ENCODE peak calls at places on chromosome 19, in five cellular contexts. One of them, this sample, is unnamed.
A peak's percentile ranks its signal among the peaks of the same experiment; 100 is the strongest.

GRCh38 chr19:33799507-33799906 is 2.8 kb downstream of the KCTD15 start:
- DNase-seq in trophoblast cell: no peak
- DNase-seq in mesenchymal stem cell: no peak
- DNase-seq in H1: no peak
- DNase-seq in neuronal stem cell: no peak
- DNase-seq in this sample: peak; percentile 58

GRCh38 chr19:33767898-33768413 is 28.7 kb upstream of the KCTD15 start:
- DNase-seq in trophoblast cell: peak; percentile 44
- DNase-seq in mesenchymal stem cell: peak; percentile 12
- DNase-seq in H1: peak; percentile 95
- DNase-seq in neuronal stem cell: peak; percentile 81
- DNase-seq in this sample: peak; percentile 82

GRCh38 chr19:43499042-43499441 is 5.5 kb downstream of the PHLDB3 start:
- DNase-seq in trophoblast cell: no peak
- DNase-seq in mesenchymal stem cell: no peak
- DNase-seq in H1: no peak
- DNase-seq in neuronal stem cell: no peak
- DNase-seq in this sample: no peak

GRCh38 chr19:57671124-57671895 is 2.6 kb downstream of the ZSCAN4 start:
- DNase-seq in trophoblast cell: peak; percentile 97
- DNase-seq in mesenchymal stem cell: no peak
- DNase-seq in H1: no peak
- DNase-seq in neuronal stem cell: no peak
- DNase-seq in this sample: no peak

GRCh38 chr19:1465191-1466016 is 13.6 kb downstream of the C19orf25 start:
- DNase-seq in trophoblast cell: peak; percentile 58
- DNase-seq in mesenchymal stem cell: peak; percentile 63
- DNase-seq in H1: peak; percentile 85
- DNase-seq in neuronal stem cell: no peak
- DNase-seq in this sample: peak; percentile 81

GRCh38 chr19:2550431-2551171 is 74.7 kb downstream of the GADD45B start:
- DNase-seq in trophoblast cell: no peak
- DNase-seq in mesenchymal stem cell: no peak
- DNase-seq in H1: no peak
- DNase-seq in neuronal stem cell: no peak
- DNase-seq in this sample: peak; percentile 47

GRCh38 chr19:50008532-50008931 is 16.6 kb downstream of the VRK3 start:
- DNase-seq in trophoblast cell: peak; percentile 4
- DNase-seq in mesenchymal stem cell: no peak
- DNase-seq in H1: peak; percentile 82
- DNase-seq in neuronal stem cell: no peak
- DNase-seq in this sample: peak; percentile 75

GRCh38 chr19:1364070-1364719 is 19.5 kb upstream of the NDUFS7 start:
- DNase-seq in trophoblast cell: no peak
- DNase-seq in mesenchymal stem cell: peak; percentile 22
- DNase-seq in H1: no peak
- DNase-seq in neuronal stem cell: no peak
- DNase-seq in this sample: no peak

GRCh38 chr19:13118424-13119193 is 545 bp downstream of the NACC1 start:
- DNase-seq in trophoblast cell: peak; percentile 39
- DNase-seq in mesenchymal stem cell: peak; percentile 37
- DNase-seq in H1: peak; percentile 92
- DNase-seq in neuronal stem cell: peak; percentile 71
- DNase-seq in this sample: peak; percentile 96

GRCh38 chr19:46732966-46733692 is 12.7 kb upstream of the FKRP start:
- DNase-seq in trophoblast cell: no peak
- DNase-seq in mesenchymal stem cell: peak; percentile 76
- DNase-seq in H1: no peak
- DNase-seq in neuronal stem cell: no peak
- DNase-seq in this sample: no peak

GRCh38 chr19:11098327-11098726 is 9.1 kb downstream of the LDLR start:
- DNase-seq in trophoblast cell: no peak
- DNase-seq in mesenchymal stem cell: no peak
- DNase-seq in H1: no peak
- DNase-seq in neuronal stem cell: no peak
- DNase-seq in this sample: no peak

GRCh38 chr19:14006766-14007562 is 844 bp upstream of the RFX1 start:
- DNase-seq in trophoblast cell: peak; percentile 83
- DNase-seq in mesenchymal stem cell: no peak
- DNase-seq in H1: peak; percentile 98
- DNase-seq in neuronal stem cell: no peak
- DNase-seq in this sample: peak; percentile 54

GRCh38 chr19:5191091-5191490 is 149.5 kb downstream of the PTPRS start:
- DNase-seq in trophoblast cell: peak; percentile 56
- DNase-seq in mesenchymal stem cell: peak; percentile 25
- DNase-seq in H1: no peak
- DNase-seq in neuronal stem cell: no peak
- DNase-seq in this sample: no peak

GRCh38 chr19:43534811-43535761 is 2.1 kb downstream of the ZNF575 start:
- DNase-seq in trophoblast cell: peak; percentile 70
- DNase-seq in mesenchymal stem cell: peak; percentile 74
- DNase-seq in H1: peak; percentile 89
- DNase-seq in neuronal stem cell: peak; percentile 54
- DNase-seq in this sample: peak; percentile 92

GRCh38 chr19:10408511-10409291 is 5.4 kb upstream of the CDC37 start:
- DNase-seq in trophoblast cell: no peak
- DNase-seq in mesenchymal stem cell: no peak
- DNase-seq in H1: no peak
- DNase-seq in neuronal stem cell: no peak
- DNase-seq in this sample: no peak

GRCh38 chr19:46520616-46521015 is 24.9 kb upstream of the PNMA8B start:
- DNase-seq in trophoblast cell: no peak
- DNase-seq in mesenchymal stem cell: no peak
- DNase-seq in H1: no peak
- DNase-seq in neuronal stem cell: no peak
- DNase-seq in this sample: peak; percentile 51

GRCh38 chr19:39435499-39436349 is at the start of gene RPS16:
- DNase-seq in trophoblast cell: peak; percentile 99
- DNase-seq in mesenchymal stem cell: peak; percentile 97
- DNase-seq in H1: peak; percentile 97
- DNase-seq in neuronal stem cell: peak; percentile 94
- DNase-seq in this sample: peak; percentile 98

GRCh38 chr19:29672933-29673336 is 7.7 kb downstream of the PLEKHF1 start:
- DNase-seq in trophoblast cell: no peak
- DNase-seq in mesenchymal stem cell: no peak
- DNase-seq in H1: no peak
- DNase-seq in neuronal stem cell: no peak
- DNase-seq in this sample: no peak

GRCh38 chr19:1992759-1993260 is 22.7 kb downstream of the BTBD2 start:
- DNase-seq in trophoblast cell: peak; percentile 62
- DNase-seq in mesenchymal stem cell: no peak
- DNase-seq in H1: peak; percentile 81
- DNase-seq in neuronal stem cell: no peak
- DNase-seq in this sample: peak; percentile 79

GRCh38 chr19:14477417-14478112 is 2.4 kb upstream of the PTGER1 start:
- DNase-seq in trophoblast cell: no peak
- DNase-seq in mesenchymal stem cell: no peak
- DNase-seq in H1: no peak
- DNase-seq in neuronal stem cell: no peak
- DNase-seq in this sample: no peak

GRCh38 chr19:345320-345879 is 804 bp upstream of the MIER2 start:
- DNase-seq in trophoblast cell: no peak
- DNase-seq in mesenchymal stem cell: no peak
- DNase-seq in H1: no peak
- DNase-seq in neuronal stem cell: no peak
- DNase-seq in this sample: no peak

GRCh38 chr19:13024126-13024957 is 29.1 kb downstream of the NFIX start:
- DNase-seq in trophoblast cell: no peak
- DNase-seq in mesenchymal stem cell: peak; percentile 25
- DNase-seq in H1: no peak
- DNase-seq in neuronal stem cell: no peak
- DNase-seq in this sample: no peak

DNA sequence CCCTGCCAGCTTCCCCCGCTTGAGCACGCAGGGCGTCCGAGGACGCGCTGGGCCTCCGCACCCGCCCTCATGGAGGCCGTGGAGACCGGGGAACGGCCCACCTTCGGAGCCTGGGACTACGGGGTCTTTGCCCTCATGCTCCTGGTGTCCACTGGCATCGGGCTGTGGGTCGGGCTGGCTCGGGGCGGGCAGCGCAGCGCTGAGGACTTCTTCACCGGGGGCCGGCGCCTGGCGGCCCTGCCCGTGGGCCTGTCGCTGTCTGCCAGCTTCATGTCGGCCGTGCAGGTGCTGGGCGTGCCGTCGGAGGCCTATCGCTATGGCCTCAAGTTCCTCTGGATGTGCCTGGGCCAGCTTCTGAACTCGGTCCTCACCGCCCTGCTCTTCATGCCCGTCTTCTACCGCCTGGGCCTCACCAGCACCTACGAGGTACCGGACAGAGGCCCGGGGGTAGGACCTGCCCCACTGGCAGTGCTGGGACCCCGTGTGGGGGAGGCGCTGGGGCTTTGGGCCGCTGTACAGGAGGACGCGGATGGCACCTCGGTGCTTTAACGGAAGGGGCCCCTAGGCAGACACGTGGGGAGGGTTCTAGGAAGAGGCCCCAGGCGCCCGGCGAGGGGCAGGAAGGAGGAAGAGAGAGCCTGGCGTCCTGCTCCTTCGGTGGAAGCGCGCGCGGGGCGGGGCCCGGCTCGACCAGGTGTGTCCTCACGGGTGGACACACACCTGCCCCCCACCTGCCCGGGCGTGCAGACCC is 681 bp downstream of the SLC5A5 start:
- DNase-seq in trophoblast cell: no peak
- DNase-seq in mesenchymal stem cell: no peak
- DNase-seq in H1: peak; percentile 52
- DNase-seq in neuronal stem cell: no peak
- DNase-seq in this sample: no peak
- H3K4me2 ChIP-seq in trophoblast cell: no peak overlapping the region
- H3K4me2 ChIP-seq in mesenchymal stem cell: no peak overlapping the region
- H3K4me2 ChIP-seq in H1: peak overlapping the region; percentile 50
- H3K4me2 ChIP-seq in neuronal stem cell: no peak overlapping the region
- H3K4me2 ChIP-seq in this sample: no peak overlapping the region

DNA sequence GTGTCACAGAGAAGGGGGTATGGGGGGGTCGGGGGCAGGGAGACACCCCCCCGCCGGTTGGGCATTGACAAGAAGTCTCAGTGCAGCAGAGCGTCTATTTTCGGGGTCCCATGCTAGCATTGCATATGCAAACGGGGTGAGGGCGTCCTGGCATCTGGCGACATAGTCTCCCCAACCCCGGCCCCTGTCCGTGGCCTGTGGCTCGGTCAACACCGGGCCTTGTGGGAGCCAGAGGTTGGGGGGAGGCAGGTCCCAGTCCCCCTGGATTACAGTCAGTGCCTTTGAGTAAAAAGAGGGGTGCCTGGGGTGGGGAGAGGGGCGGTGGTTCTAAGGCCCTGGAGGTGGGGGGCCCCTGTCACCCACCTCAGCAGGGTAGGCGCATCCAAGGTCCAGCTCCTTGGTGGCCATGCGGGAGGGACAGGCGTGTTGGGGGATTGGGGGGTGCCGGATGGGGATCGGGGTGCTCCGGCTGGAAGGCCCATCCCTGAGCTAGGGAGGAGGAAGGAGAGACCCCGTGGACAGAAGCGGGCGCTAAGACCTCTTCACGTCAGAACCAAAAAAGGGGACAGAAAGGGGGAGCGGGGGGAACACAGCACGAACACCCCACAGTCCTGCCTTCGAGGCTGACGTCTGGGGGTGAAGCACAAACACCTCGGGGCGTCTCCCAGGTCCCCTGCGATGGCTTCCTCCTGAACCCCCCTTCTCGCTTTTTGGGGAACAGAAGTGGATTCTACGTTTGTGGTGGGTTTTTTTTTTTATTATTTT is 20.9 kb downstream of the ZBTB7A start:
- DNase-seq in trophoblast cell: no peak
- DNase-seq in mesenchymal stem cell: no peak
- DNase-seq in H1: no peak
- DNase-seq in neuronal stem cell: no peak
- DNase-seq in this sample: no peak
- H2BK12ac ChIP-seq in trophoblast cell: no peak overlapping the region
- H2BK12ac ChIP-seq in mesenchymal stem cell: no peak overlapping the region
- H2BK12ac ChIP-seq in H1: no peak overlapping the region
- H2BK12ac ChIP-seq in neuronal stem cell: no peak overlapping the region
- H2BK12ac ChIP-seq in this sample: no peak overlapping the region

GRCh38 chr19:55133639-55134444 is 15.2 kb downstream of the TNNT1 start:
- DNase-seq in trophoblast cell: peak; percentile 68
- DNase-seq in mesenchymal stem cell: no peak
- DNase-seq in H1: no peak
- DNase-seq in neuronal stem cell: no peak
- DNase-seq in this sample: no peak
- H3K4me2 ChIP-seq in trophoblast cell: no peak overlapping the region
- H3K4me2 ChIP-seq in mesenchymal stem cell: no peak overlapping the region
- H3K4me2 ChIP-seq in H1: no peak overlapping the region
- H3K4me2 ChIP-seq in neuronal stem cell: peak overlapping the region; percentile 2
- H3K4me2 ChIP-seq in this sample: no peak overlapping the region

DNA sequence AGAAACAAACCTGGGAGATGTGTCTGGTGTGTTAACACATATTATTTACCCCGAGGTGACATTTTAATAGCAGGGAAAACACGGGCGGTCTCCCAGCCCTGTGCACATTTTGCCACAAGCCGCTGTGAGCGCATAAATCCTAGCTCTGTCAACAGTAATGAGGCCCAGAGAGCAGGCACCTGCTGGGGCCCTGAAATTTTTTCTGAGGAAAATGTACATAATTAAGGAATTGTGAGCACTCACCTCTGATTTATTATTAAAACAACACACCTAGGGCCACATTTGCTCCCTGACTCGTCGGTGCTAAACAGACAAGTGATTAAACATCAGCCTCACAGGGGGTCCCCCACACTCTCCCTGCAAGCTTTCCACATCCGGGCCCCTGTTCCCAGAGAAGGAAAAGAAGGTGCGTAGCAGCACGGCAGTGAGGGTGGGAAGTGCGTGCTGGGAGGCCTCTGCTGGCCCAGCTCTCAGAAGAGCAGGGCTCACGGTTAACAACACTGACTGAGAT is 616.3 kb downstream of the UQCRFS1 start:
- DNase-seq in trophoblast cell: no peak
- DNase-seq in mesenchymal stem cell: no peak
- DNase-seq in H1: no peak
- DNase-seq in neuronal stem cell: no peak
- DNase-seq in this sample: no peak
- H2BK12ac ChIP-seq in trophoblast cell: no peak overlapping the region
- H2BK12ac ChIP-seq in mesenchymal stem cell: no peak overlapping the region
- H2BK12ac ChIP-seq in H1: no peak overlapping the region
- H2BK12ac ChIP-seq in neuronal stem cell: no peak overlapping the region
- H2BK12ac ChIP-seq in this sample: no peak overlapping the region

DNA sequence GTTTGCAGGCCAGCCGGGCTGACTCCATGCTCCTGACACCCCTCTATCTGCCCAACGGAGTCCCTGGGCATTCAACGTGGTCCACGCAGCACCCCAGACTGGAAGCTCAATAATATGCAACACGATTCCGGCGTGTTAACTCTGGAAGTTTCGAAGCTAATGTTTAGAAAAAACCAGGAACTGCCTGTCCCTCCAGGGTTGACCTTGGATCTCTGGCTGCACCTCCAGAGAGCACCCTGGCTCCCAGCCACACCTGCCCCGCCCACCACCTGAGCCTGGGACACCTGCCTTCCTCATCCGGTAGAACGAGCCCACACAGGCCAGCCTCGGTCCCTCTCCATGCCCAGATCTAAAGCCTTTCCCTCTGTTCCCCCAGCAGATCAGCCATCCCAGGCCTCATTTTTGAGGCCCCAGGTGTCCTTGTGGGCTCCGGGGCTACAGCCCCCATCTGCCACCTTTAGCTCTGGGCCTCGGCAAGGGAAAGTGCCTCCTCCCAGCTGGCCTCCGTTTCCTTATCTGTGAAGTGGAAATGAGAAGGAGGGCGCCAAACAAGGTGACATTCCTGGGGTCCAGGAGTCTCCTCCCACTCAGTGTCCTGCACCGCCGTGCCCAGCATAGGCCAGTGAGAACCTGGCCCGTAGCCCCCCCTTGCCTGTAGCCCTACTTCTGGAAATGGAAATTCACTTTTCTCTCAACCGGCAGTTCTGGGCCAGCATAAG is 38.7 kb downstream of the KLF2 start:
- DNase-seq in trophoblast cell: no peak
- DNase-seq in mesenchymal stem cell: no peak
- DNase-seq in H1: no peak
- DNase-seq in neuronal stem cell: no peak
- DNase-seq in this sample: no peak
- H3K4me2 ChIP-seq in trophoblast cell: no peak overlapping the region
- H3K4me2 ChIP-seq in mesenchymal stem cell: no peak overlapping the region
- H3K4me2 ChIP-seq in H1: no peak overlapping the region
- H3K4me2 ChIP-seq in neuronal stem cell: no peak overlapping the region
- H3K4me2 ChIP-seq in this sample: no peak overlapping the region

This sample was measured in H9.